ENCODE peak calls at places on chromosomes 5 and 9, in nine cellular contexts. J is endothelial cell; F is naive thymus-derived CD4-positive, alpha-beta T cell; W is NAMALWA; V is neural crest cell; N is stimulated activated CD4-positive, alpha-beta T cell treated with anti-CD3 and anti-CD28 coated beads, Interleukin-15, amount 100 ng/mL, for 1 hour; D is amniotic epithelial cell; R is glutamatergic neuron; H is pulmonary artery endothelial cell. Y is an unnamed sample.

GRCh38 chr9:23551929-23552707 is 273.9 kb downstream of the ELAVL2 start:
- DNase-seq in J (no peak), F (no peak), W (no peak), V (no peak), N (no peak), D (no peak), R (no peak), H (no peak), Y (no peak)

GRCh38 chr9:131685753-131686706 is 53.8 kb downstream of the RAPGEF1 start:
- DNase-seq in J (no peak), F (no peak), W (no peak), V (no peak), N (no peak), D (no peak), R (no peak), H (no peak), Y (no peak)

GRCh38 chr5:124330595-124330994 is 415.8 kb downstream of the ZNF608 start:
- DNase-seq in J (no peak), F (no peak), W (no peak), V (no peak), N (no peak), D (peak), R (no peak), H (no peak), Y (no peak)

GRCh38 chr5:87268126-87268969 is 665 bp downstream of the RASA1 start:
- DNase-seq in J (peak), F (peak), W (no peak), V (peak), N (peak), D (peak), R (peak), H (peak), Y (peak)

GRCh38 chr9:132879443-132880310 is 979 bp downstream of the SPACA9 start:
- DNase-seq in J (no peak), F (peak), W (no peak), V (no peak), N (no peak), D (no peak), R (no peak), H (no peak), Y (no peak)

GRCh38 chr5:113047234-113047633 is 70.6 kb downstream of the DCP2 start:
- DNase-seq in J (no peak), F (no peak), W (no peak), V (no peak), N (no peak), D (peak), R (no peak), H (no peak), Y (no peak)

GRCh38 chr5:122874179-122874875 is 28.9 kb downstream of the SNX24 start:
- DNase-seq in J (no peak), F (no peak), W (no peak), V (no peak), N (no peak), D (peak), R (no peak), H (no peak), Y (no peak)

GRCh38 chr9:129007035-129007765 is 20.9 kb downstream of the SH3GLB2 start:
- DNase-seq in J (no peak), F (no peak), W (no peak), V (no peak), N (no peak), D (no peak), R (peak), H (no peak), Y (no peak)

GRCh38 chr5:172322028-172322965 is 38.7 kb upstream of the UBTD2 start:
- DNase-seq in J (no peak), F (no peak), W (no peak), V (no peak), N (no peak), D (no peak), R (no peak), H (no peak), Y (peak)

GRCh38 chr9:134614256-134614655 is 27.3 kb upstream of the COL5A1 start:
- DNase-seq in J (no peak), F (no peak), W (no peak), V (no peak), N (no peak), D (peak), R (no peak), H (no peak), Y (no peak)

GRCh38 chr5:39137391-39138181 is 63.4 kb upstream of the RICTOR start:
- DNase-seq in J (no peak), F (peak), W (no peak), V (no peak), N (no peak), D (no peak), R (no peak), H (no peak), Y (no peak)

GRCh38 chr9:37624073-37624472 is 26.7 kb upstream of the FRMPD1 start:
- DNase-seq in J (no peak), F (no peak), W (no peak), V (no peak), N (no peak), D (no peak), R (no peak), H (no peak), Y (peak)

GRCh38 chr9:121388140-121388925 is 18.3 kb upstream of the STOM start:
- DNase-seq in J (no peak), F (no peak), W (no peak), V (no peak), N (no peak), D (no peak), R (no peak), H (no peak), Y (no peak)

GRCh38 chr9:38112010-38112409 is 43.0 kb upstream of the SHB start:
- DNase-seq in J (no peak), F (no peak), W (no peak), V (no peak), N (no peak), D (peak), R (no peak), H (no peak), Y (no peak)

GRCh38 chr5:53424691-53425597 is 55.5 kb upstream of the FST start:
- DNase-seq in J (no peak), F (no peak), W (no peak), V (no peak), N (no peak), D (peak), R (no peak), H (no peak), Y (no peak)

GRCh38 chr9:121598167-121599000 is 53.0 kb upstream of the DAB2IP start:
- DNase-seq in J (peak), F (no peak), W (no peak), V (peak), N (no peak), D (peak), R (peak), H (no peak), Y (peak)

GRCh38 chr9:137025120-137025966 is 2.7 kb downstream of the ABCA2 start:
- DNase-seq in J (no peak), F (no peak), W (peak), V (peak), N (no peak), D (peak), R (no peak), H (no peak), Y (peak)

GRCh38 chr5:129077433-129078075 is 17.0 kb upstream of the ISOC1 start:
- DNase-seq in J (no peak), F (no peak), W (no peak), V (no peak), N (no peak), D (no peak), R (no peak), H (no peak), Y (peak)

GRCh38 chr5:176985516-176985915 is 21.1 kb downstream of the UIMC1 start:
- DNase-seq in J (no peak), F (peak), W (peak), V (no peak), N (no peak), D (no peak), R (no peak), H (no peak), Y (peak)

GRCh38 chr5:107381189-107381856 is 289.4 kb downstream of the EFNA5 start:
- DNase-seq in J (no peak), F (no peak), W (no peak), V (no peak), N (no peak), D (peak), R (no peak), H (no peak), Y (no peak)

GRCh38 chr9:114343471-114344187 is 14.0 kb downstream of the ORM2 start:
- DNase-seq in J (no peak), F (no peak), W (no peak), V (no peak), N (no peak), D (peak), R (no peak), H (no peak), Y (no peak)

GRCh38 chr5:17838506-17838905 is 204.2 kb downstream of the TAF11L14 start:
- DNase-seq in J (no peak), F (no peak), W (no peak), V (no peak), N (no peak), D (peak), R (no peak), H (no peak), Y (no peak)

GRCh38 chr5:98928802-98929122 is at the start of gene CHD1:
- DNase-seq in J (peak), F (peak), W (peak), V (peak), N (peak), D (peak), R (peak), H (peak), Y (peak)

Y was measured in SK-N-DZ.